ENCODE peak calls at places on chromosomes 11 and 22, in six cellular contexts. X is BE2C, C is AG04450, P is HFFc6, U is GM23338, D is H9. G is an unnamed sample.

GRCh38 chr11:2122222-2122906 is 16.8 kb downstream of the IGF2 start:
- DNase-seq in X (no peak), P (peak), C (peak), U (no peak), D (no peak), G (no peak)

GRCh38 chr11:43130616-43131015 is 181.2 kb upstream of the API5 start:
- DNase-seq in C (no peak), D (peak), X (peak), P (no peak), U (peak), G (no peak)

GRCh38 chr22:44493206-44493605 is 4.8 kb downstream of the RTL6 start:
- DNase-seq in P (no peak), D (no peak), X (no peak), U (no peak), C (no peak), G (no peak)

GRCh38 chr11:102497061-102497460 is 33.5 kb downstream of the MMP7 start:
- DNase-seq in D (no peak), X (no peak), C (no peak), U (no peak), P (peak), G (no peak)

GRCh38 chr11:8768625-8769333 is 86.2 kb downstream of the RPL27A start:
- DNase-seq in X (no peak), P (peak), C (no peak), U (no peak), D (no peak), G (no peak)

GRCh38 chr11:86021390-86021789 is 47.5 kb downstream of the PICALM start:
- DNase-seq in U (no peak), D (no peak), P (no peak), C (no peak), X (no peak), G (no peak)

GRCh38 chr11:12900496-12900895 is 108.6 kb upstream of the RASSF10 start:
- DNase-seq in D (no peak), P (peak), X (no peak), U (no peak), C (peak), G (no peak)

GRCh38 chr11:93567406-93567819 is 24.2 kb upstream of the SMCO4 start:
- DNase-seq in X (no peak), U (no peak), P (peak), C (no peak), D (no peak), G (no peak)

GRCh38 chr22:37533995-37534394 is 14.8 kb upstream of the CARD10 start:
- DNase-seq in P (peak), D (no peak), U (no peak), X (no peak), C (peak), G (no peak)

GRCh38 chr11:63404536-63404935 is 35.0 kb downstream of the SLC22A9 start:
- DNase-seq in P (no peak), C (no peak), U (no peak), D (no peak), X (no peak), G (no peak)

GRCh38 chr22:49446145-49446758 is 381.4 kb downstream of the BRD1 start:
- DNase-seq in U (no peak), X (no peak), C (no peak), D (no peak), P (no peak), G (no peak)

GRCh38 chr11:83007909-83008580 is 63.7 kb downstream of the RAB30 start:
- DNase-seq in D (no peak), P (no peak), X (peak), U (peak), C (no peak), G (no peak)

GRCh38 chr11:119537641-119538253 is 114.8 kb upstream of the THY1 start:
- DNase-seq in X (no peak), U (no peak), C (no peak), D (no peak), P (no peak), G (no peak)

GRCh38 chr22:21937041-21937820 is 15.4 kb downstream of the PPM1F start:
- DNase-seq in P (no peak), X (no peak), C (no peak), D (no peak), U (no peak), G (peak)

GRCh38 chr11:15278129-15278528 is 163.4 kb downstream of the INSC start:
- DNase-seq in X (no peak), P (peak), U (no peak), C (no peak), D (no peak), G (no peak)

GRCh38 chr22:19964701-19965386 is 23.2 kb upstream of the TXNRD2 start:
- DNase-seq in X (no peak), C (no peak), D (no peak), U (no peak), P (no peak), G (no peak)

GRCh38 chr22:40712311-40712710 is 33.0 kb downstream of the MCHR1 start:
- DNase-seq in P (no peak), X (no peak), U (no peak), D (no peak), C (no peak), G (no peak)

GRCh38 chr11:132556316-132556715 is 976.0 kb downstream of the OPCML start:
- DNase-seq in X (no peak), C (no peak), U (no peak), D (no peak), P (no peak), G (no peak)

GRCh38 chr11:57597971-57598830 is 716 bp downstream of the SERPING1 start:
- DNase-seq in X (peak), C (no peak), U (peak), D (peak), P (no peak), G (peak)

DNA sequence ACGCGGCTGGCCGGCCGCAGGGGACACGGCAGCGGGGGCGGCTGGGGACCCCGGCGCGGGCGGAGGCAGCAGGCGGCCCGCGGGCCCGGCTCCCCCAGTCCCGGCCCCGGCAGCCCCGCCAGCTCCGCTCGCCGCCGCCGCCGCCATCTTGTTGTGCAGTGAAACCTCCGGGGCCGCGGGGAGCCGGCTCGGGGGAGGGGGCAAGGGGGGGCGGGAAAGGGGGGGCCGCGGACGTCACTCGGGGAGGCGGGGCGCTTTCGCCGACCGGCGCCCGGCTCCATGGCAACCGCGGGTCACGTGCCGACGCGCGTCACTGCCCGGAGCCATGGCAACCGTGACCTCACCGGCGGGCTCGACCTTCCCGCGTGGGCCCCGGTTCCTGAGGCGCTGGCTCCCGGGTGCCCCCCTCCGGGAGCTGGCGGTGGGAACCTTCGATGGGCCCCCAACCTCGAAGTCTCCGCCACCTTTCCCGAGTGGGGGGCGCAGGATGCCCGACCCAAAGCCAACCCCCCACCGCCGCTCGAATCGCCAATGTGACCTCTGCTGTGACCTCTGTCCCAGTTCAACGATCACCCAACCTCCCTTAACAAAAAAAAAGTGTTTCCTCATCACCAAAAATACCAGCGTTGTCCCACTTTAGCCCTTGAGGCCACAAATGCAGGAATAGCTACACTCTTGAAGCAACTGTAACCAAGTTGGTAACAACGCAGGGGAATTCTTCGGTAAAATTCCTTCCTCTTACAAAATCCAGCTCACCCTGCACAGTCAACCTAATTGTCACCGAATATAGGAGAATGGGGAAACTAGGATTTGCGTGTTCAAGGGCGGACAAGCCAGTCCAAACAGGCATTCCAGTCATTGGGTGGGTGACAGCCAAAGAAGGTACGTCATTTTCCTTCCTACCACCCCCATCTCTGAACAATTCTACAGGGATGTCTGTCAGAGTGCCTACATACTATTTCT is at the start of gene SIK3:
- DNase-seq in P (peak), C (peak), X (peak), D (peak), U (peak), G (peak)
- TF ChIP-seq CTCF in P (peak), C (peak), X (no peak), D (peak), U (peak), G (no peak)

DNA sequence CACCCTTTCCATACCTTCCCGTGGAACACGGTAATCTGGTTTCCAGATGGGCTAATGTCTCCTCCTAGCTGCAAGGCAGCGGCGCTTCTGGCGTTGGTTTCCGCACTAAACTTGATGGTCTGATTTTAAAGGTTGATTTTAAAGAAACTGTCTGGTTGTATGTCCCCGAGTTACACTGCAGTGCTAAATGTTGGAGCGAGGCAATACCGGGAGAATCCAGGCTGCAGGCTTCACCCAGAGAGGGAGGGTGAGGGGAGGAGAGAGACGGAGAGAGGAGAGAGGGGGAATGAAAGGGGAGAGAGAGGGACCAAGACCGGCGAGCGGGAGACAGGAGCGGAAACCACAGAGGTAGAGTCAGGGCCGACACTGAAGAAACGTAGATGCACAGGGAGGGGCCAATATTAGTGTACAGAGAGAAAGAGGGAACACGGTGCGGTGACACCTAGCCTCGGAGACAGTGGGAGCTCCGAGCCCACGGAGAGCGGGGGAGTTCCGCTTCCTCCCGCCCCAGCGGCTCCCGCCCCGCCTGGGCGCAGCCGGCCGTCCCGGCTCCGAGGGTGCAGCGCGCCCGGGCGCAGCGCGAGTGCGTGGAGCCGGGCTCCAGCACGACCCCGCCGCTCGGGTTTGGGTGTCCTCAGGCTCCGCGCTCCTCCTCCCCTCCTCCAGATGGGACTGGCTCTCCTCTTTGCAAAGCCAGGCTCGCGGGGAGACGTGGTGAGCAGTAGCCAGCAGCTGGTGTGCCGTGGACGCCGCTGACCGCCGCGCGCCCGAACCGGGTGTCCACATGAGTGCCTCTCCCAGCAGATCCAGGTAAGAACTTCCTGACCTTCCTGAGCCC is 71.9 kb upstream of the GRAMD1B start:
- DNase-seq in U (peak), D (peak), X (peak), P (no peak), C (no peak), G (peak)
- TF ChIP-seq CTCF in U (peak), D (peak), X (peak), P (peak), C (no peak), G (no peak)

GRCh38 chr22:39598017-39598965 is 27.7 kb downstream of the CACNA1I start:
- DNase-seq in U (peak), P (no peak), D (peak), C (no peak), X (peak), G (peak)
- TF ChIP-seq CTCF in U (no peak), P (no peak), D (peak), C (no peak), X (peak), G (no peak)

GRCh38 chr22:17158568-17159503 is at the start of gene HDHD5:
- DNase-seq in P (peak), C (peak), U (peak), X (peak), D (peak), G (peak)

GRCh38 chr22:17161991-17162390 is 2.9 kb upstream of the HDHD5 start:
- DNase-seq in D (no peak), X (no peak), P (no peak), U (no peak), C (no peak), G (no peak)

GRCh38 chr22:17157714-17158113 is 1.4 kb downstream of the HDHD5 start:
- DNase-seq in D (no peak), C (no peak), P (no peak), U (no peak), X (no peak), G (no peak)

GRCh38 chr22:17158176-17158567 is 905 bp downstream of the HDHD5 start:
- DNase-seq in X (no peak), U (no peak), C (no peak), P (no peak), D (no peak), G (no peak)

DNA sequence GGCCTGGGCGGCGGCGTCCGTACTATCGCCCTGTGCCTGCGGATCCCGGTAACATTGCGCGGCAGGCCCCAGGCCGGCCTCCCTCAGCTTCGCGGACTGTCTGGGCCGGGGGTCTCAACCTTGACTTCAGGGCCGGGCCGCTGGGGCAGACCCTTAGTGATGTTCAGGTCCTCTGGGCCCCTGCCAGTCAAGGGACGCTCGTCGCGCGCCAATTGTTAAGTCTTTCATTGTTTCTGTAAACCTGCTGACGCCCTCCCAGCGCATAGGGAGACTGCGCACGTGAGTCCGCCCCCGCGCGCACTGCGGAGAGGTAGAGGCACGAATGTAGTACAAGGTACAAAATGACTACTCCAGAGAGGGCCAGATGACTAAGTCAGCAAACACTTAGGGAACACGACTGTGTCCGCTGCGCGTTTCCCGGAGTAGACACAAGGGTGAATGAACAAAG is 451 bp upstream of the HDHD5 start:
- DNase-seq in D (no peak), X (peak), P (no peak), C (no peak), U (peak), G (peak)
- TF ChIP-seq CTCF in D (no peak), X (no peak), P (no peak), C (no peak), U (no peak), G (no peak)

DNA sequence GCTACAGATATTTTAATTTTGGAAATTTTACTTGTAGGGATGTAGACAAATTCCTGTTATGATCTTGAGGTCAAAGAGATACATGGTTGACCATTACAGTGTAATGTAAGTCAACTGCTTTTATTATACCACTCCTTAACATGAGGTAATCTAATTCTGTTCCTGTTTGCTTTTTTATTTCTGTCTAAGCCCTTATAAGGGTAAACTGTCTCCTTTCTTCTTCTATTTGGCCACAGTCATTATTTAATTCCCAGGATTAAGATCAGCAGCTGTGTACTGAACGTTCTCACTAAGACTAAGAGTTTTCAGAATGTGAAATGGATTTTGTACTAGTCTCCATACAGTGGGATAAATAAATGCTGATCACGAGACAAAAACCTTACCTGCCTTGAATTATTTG is 32.8 kb downstream of the C2CD3 start:
- DNase-seq in D (no peak), P (peak), U (no peak), C (peak), X (no peak), G (no peak)
- TF ChIP-seq CTCF in D (no peak), P (no peak), U (no peak), C (no peak), X (no peak), G (no peak)

DNA sequence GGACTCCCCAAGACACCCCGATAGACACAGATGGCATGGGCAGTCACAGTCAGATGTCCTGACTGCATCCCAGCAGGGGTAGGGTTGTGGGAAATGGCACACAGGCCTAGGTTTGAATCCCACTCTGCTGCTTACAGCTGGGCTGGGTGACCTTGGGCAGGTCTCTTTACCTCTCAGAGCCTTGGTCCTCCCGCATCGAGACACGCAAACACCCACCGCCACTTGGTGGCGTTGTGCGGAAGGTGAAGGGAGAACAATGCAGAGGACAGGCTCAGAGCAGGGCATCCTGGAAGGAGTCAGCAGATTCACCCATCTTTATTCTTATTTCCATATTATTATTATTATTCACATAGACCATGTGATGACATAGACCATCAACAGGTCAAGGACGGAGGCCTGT is 140.5 kb downstream of the MIAT start:
- DNase-seq in C (no peak), P (no peak), D (peak), U (peak), X (no peak), G (no peak)
- TF ChIP-seq CTCF in C (no peak), P (peak), D (peak), U (peak), X (peak), G (no peak)

DNA sequence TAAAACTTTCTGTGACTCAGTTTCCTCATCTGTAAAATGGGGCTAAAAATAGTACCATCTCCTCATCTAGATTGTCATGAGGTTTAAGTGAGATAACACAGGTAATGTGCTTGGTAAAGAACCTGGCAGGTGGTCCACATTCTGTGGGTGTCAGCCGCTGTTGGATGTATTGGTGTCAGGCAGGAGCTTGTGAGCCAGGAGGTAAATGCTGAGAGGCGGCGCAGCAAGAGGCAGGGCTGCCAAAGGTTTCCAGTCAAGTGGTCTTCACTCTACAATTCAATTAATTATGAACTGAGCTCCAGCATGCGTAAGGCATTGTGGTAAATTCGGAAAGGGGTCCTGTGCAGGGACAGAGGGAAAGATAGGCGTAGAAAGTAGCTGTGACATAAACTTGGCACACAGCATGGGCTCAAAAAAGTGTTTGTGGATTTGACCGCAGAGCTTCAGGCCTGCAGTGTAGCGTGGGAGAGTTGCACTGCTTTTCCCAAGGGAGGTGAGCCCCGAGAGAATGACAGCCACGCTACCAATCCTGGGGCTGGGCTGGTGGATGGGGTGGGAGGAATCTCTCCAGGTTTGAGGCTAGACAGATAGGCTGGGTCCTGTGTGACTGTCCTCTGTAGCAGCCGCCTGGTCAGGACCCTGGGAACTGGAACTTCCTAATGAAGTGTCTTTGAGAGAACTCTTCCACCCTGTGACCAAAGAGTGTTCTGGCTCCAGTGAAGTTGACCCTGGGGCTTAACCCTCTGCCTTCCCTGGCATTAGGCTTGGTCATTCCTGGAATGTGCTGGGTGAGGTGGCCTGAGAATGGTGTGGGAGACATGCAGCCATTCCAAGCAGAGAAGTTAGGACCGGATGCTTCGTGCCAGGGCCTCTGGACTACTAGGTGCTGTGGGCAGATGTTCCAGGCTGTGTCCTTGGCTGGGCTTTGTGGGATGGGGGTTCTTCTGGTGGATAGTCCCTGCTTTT is 122.4 kb downstream of the FEZ1 start:
- DNase-seq in X (no peak), U (no peak), C (no peak), D (no peak), P (no peak), G (no peak)
- TF ChIP-seq CTCF in X (no peak), U (no peak), C (no peak), D (no peak), P (no peak), G (no peak)

G was measured in glutamatergic neuron.